ENCODE peak calls at places on chromosome X, in seven cellular contexts. R is AG10803, O is endodermal cell, Q is psoas muscle, X is dorsolateral prefrontal cortex, N is cardiac fibroblast, T is AG09309. J is an unnamed sample.

GRCh38 chrX:13899607-13900006 is 82.7 kb upstream of the GPM6B start:
- DNase-seq in R (peak), O (no peak), Q (no peak), X (no peak), N (peak), T (peak), J (peak)

GRCh38 chrX:103063918-103064434 is at the start of gene BEX1:
- DNase-seq in R (peak), O (peak), Q (peak), X (peak), N (peak), T (no peak), J (peak)

GRCh38 chrX:49039598-49040375 is 3.4 kb downstream of the TFE3 start:
- DNase-seq in R (peak), O (peak), Q (peak), X (no peak), N (peak), T (peak), J (peak)

GRCh38 chrX:122626871-122627270 is 557.2 kb upstream of the GRIA3 start:
- DNase-seq in R (no peak), O (no peak), Q (no peak), X (no peak), N (no peak), T (no peak), J (peak)

GRCh38 chrX:109847257-109848187 is 114.5 kb upstream of the ACSL4 start:
- DNase-seq in R (peak), O (no peak), Q (no peak), X (no peak), N (peak), T (peak), J (peak)

GRCh38 chrX:64204252-64204651 is 1.3 kb downstream of the AMER1 start:
- DNase-seq in R (peak), O (peak), Q (peak), X (peak), N (no peak), T (no peak), J (peak)

GRCh38 chrX:8639949-8640348 is 92.0 kb downstream of the ANOS1 start:
- DNase-seq in R (no peak), O (no peak), Q (no peak), X (no peak), N (no peak), T (no peak), J (no peak)

GRCh38 chrX:37652053-37652452 is 33.5 kb upstream of the XK start:
- DNase-seq in R (no peak), O (peak), Q (no peak), X (no peak), N (no peak), T (no peak), J (no peak)

GRCh38 chrX:3811331-3812311 is 98.2 kb upstream of the PRKX start:
- DNase-seq in R (peak), O (peak), Q (no peak), X (peak), N (peak), T (no peak), J (peak)

GRCh38 chrX:103554687-103555417 is 30.5 kb upstream of the TCEAL4 start:
- DNase-seq in R (peak), O (peak), Q (no peak), X (peak), N (peak), T (no peak), J (peak)

GRCh38 chrX:48460031-48460430 is 10.0 kb downstream of the SLC38A5 start:
- DNase-seq in R (no peak), O (no peak), Q (no peak), X (no peak), N (no peak), T (no peak), J (no peak)

GRCh38 chrX:48883729-48884128 is 13.8 kb downstream of the TIMM17B start:
- DNase-seq in R (no peak), O (no peak), Q (no peak), X (no peak), N (no peak), T (no peak), J (no peak)

GRCh38 chrX:13109811-13110210 is 65.4 kb upstream of the FAM9C start:
- DNase-seq in R (no peak), O (no peak), Q (no peak), X (no peak), N (peak), T (no peak), J (peak)

GRCh38 chrX:75149654-75150053 is 6.4 kb downstream of the ABCB7 start:
- DNase-seq in R (no peak), O (no peak), Q (no peak), X (no peak), N (no peak), T (no peak), J (no peak)

GRCh38 chrX:111447298-111447697 is 35.3 kb upstream of the DCX start:
- DNase-seq in R (no peak), O (peak), Q (no peak), X (no peak), N (peak), T (no peak), J (peak)

GRCh38 chrX:126448681-126449080 is 103.9 kb downstream of the DCAF12L1 start:
- DNase-seq in R (no peak), O (no peak), Q (no peak), X (no peak), N (no peak), T (no peak), J (no peak)

GRCh38 chrX:13983734-13984133 is 46.0 kb downstream of the GEMIN8 start:
- DNase-seq in R (no peak), O (no peak), Q (no peak), X (no peak), N (no peak), T (no peak), J (no peak)

GRCh38 chrX:69504626-69505612 is 793 bp downstream of the NALF2 start:
- DNase-seq in R (no peak), O (peak), Q (no peak), X (peak), N (no peak), T (no peak), J (no peak)

GRCh38 chrX:8673211-8673610 is 58.7 kb downstream of the ANOS1 start:
- DNase-seq in R (no peak), O (no peak), Q (no peak), X (no peak), N (no peak), T (no peak), J (peak)

DNA sequence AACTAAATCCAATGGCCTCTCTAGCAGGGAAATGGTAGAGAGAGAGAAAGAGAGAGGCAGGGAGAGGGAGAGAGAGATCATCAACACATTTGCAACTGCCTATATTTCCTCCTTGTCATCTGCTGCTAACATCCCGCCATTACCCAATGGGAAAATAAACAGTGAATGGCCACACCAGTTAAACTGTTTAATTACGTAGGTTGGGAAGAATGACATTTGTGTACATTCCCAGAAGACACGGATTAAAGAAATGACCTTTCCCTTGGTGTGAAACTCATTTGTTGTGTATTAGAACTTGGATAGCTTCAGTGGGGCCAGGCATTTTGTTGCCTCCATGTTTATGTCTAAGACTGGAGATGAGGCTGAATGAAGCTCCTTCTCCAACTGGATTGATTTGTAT is 95.8 kb upstream of the GPC4 start:
- DNase-seq in R (no peak), O (no peak), Q (no peak), X (no peak), N (no peak), T (no peak), J (no peak)
- H3K4me3 ChIP-seq in R (no peak), O (no peak), Q (no peak), X (no peak), N (no peak), T (no peak), J (no peak)

DNA sequence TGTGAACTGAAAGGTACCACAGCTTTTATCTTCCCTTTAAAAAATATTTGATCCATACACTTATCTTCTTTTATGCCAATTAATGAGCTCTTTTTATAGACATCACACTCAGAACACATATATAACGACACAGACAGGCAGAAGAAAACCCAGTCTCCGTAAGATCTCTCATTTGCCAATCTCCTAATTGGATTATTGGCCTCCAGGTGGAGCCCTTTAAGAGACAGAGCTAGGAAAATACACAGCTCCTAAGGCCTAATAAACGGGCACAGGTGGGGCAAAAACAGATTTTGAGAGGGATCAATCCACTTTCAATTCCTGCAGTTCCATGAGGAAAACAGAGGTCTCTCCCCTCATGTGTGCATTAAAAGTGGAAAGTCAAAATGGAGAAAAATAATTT is 1495.4 kb downstream of the RPA4 start:
- DNase-seq in R (no peak), O (no peak), Q (no peak), X (no peak), N (no peak), T (no peak), J (no peak)
- TF ChIP-seq CTCF in R (no peak), O (peak), Q (no peak), X (no peak), N (no peak), T (no peak), J (no peak)

GRCh38 chrX:107449490-107450175 is at the start of gene FRMPD3:
- DNase-seq in R (no peak), O (peak), Q (no peak), X (peak), N (no peak), T (no peak), J (no peak)
- H3K4me3 ChIP-seq in R (peak), O (peak), Q (peak), X (peak), N (peak), T (peak), J (peak)

DNA sequence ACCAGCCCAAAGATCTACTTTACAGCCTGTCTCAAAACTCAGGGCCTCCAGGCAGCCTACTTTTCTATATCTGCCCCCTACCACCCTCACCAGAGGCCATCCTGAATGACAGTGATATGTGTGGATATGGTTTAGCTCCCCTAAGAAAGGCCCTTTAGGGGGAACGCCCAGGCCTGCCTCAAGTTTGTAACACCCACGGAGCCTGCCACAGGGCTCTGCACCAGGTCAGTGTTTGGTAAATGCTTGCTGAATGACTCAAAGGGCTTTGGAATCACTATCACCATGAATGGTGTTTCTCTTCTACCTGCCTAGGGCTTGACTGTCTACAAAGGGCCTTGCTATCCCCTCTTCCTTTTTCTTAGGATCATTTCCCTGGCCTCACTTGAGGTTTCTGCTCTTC is 11.3 kb upstream of the LONRF3 start:
- DNase-seq in R (no peak), O (no peak), Q (no peak), X (no peak), N (no peak), T (no peak), J (no peak)
- TF ChIP-seq CTCF in R (no peak), O (no peak), Q (no peak), X (no peak), N (no peak), T (no peak), J (no peak)

GRCh38 chrX:153669174-153669890 is 4.3 kb downstream of the PNCK start:
- DNase-seq in R (no peak), O (peak), Q (no peak), X (no peak), N (no peak), T (no peak), J (peak)

GRCh38 chrX:153668423-153669173 is 5.0 kb downstream of the PNCK start:
- DNase-seq in R (no peak), O (no peak), Q (no peak), X (no peak), N (no peak), T (no peak), J (no peak)

GRCh38 chrX:153665726-153666306 is 7.8 kb downstream of the PNCK start:
- DNase-seq in R (no peak), O (peak), Q (no peak), X (no peak), N (no peak), T (no peak), J (no peak)

GRCh38 chrX:153667281-153667831 is 6.3 kb downstream of the PNCK start:
- DNase-seq in R (no peak), O (peak), Q (no peak), X (no peak), N (no peak), T (no peak), J (no peak)

GRCh38 chrX:153667931-153668396 is 5.6 kb downstream of the PNCK start:
- DNase-seq in R (peak), O (peak), Q (peak), X (peak), N (peak), T (peak), J (peak)
- H3K4me3 ChIP-seq in R (peak), O (no peak), Q (no peak), X (peak), N (no peak), T (peak), J (no peak)

GRCh38 chrX:33465137-33465536 is 253.8 kb upstream of the DMD start:
- DNase-seq in R (no peak), O (no peak), Q (no peak), X (no peak), N (no peak), T (no peak), J (peak)
- TF ChIP-seq CTCF in R (no peak), O (peak), Q (no peak), X (no peak), N (no peak), T (no peak), J (no peak)

DNA sequence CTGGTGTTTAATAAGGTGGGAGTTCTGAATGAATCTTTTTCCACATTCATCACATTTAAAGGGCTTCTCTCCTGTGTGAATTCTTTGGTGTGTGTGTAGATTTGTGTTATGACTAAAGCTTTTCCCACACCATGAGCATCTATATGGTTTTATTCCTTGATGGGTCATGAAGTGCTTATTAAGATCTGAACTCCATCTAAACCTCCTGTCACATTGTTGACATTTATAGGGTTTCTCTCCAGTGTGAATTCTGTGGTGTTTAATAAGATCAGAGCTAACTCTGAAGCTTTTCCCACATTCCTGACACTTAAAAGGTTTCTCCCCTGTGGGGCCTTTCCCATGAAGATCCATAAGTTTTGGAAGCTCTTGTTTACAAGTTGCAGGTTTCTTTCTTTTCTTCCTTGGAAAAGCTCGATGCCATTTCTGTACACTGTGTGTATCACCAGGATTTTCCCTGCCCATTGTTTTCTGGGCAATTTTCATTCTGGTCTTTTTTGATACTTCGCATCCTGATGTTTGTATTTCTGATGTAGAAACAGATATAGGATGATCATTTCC is 21.9 kb upstream of the ETDC start:
- DNase-seq in R (no peak), O (no peak), Q (no peak), X (no peak), N (no peak), T (no peak), J (no peak)
- H3K4me3 ChIP-seq in R (no peak), O (no peak), Q (no peak), X (no peak), N (no peak), T (no peak), J (no peak)

GRCh38 chrX:129427267-129427666 is 96.0 kb downstream of the SMARCA1 start:
- DNase-seq in R (no peak), O (no peak), Q (no peak), X (no peak), N (no peak), T (no peak), J (no peak)
- TF ChIP-seq CTCF in R (no peak), O (peak), Q (no peak), X (no peak), N (no peak), T (no peak), J (no peak)

DNA sequence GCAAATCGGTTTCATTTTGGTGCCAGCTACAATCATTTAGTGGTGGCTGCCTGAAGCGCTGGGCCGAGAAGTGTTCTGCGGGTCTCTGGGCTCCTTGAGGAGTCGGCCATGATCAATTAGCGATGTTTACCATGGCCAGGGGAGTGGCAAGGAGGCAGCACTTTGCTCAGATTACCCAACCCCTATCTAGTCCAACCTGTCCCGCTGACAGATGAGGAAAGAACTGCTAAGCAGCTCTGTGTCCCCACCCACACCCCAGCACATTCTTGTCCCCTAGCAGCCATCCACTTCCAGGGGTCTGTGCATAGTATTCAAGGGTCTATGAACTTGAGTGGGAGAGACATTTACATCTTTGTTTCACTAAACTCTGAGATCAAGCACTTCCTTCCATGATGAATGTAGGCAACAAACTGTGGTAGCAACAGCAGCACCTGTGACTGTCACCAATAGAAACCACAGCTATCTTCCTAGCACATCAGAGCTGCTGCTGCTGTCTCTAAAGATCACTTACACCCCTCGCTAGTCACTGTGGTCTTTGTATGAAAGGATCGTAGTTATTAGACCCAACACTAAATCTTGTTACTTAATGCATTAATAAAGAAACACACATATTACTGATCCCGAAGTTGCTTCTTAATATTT is 331.6 kb downstream of the BCOR start:
- DNase-seq in R (no peak), O (peak), Q (no peak), X (no peak), N (no peak), T (no peak), J (no peak)
- H3K4me3 ChIP-seq in R (no peak), O (no peak), Q (no peak), X (no peak), N (no peak), T (no peak), J (no peak)

DNA sequence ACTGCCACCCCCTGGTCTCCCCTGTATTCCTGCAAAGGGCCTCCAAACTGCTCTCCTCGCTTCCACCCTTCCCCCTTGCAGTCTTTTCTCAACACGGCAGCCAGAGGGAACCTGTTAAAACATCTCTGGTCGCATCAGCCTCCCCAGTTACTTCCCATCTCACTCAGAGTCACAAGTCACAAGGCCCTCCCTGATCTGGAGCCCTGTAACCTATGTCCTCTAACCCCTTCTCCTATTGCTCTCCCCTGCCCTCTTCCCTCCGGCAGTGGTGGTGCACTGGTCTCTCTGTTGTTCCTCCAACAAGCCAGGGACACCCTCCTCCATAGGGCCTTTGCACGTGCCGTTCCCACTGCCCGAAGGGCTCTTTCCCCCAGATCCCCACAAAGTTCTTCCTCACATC is 73.2 kb downstream of the SH3KBP1 start:
- DNase-seq in R (no peak), O (peak), Q (no peak), X (no peak), N (no peak), T (no peak), J (no peak)
- TF ChIP-seq CTCF in R (no peak), O (peak), Q (no peak), X (no peak), N (no peak), T (no peak), J (no peak)